ENCODE peak calls at places on chromosomes 12 and 14, in four cellular contexts. M, O, A and Q are unnamed samples.
A peak's percentile ranks its signal among the peaks of the same experiment; 100 is the strongest.

GRCh38 chr12:113948151-113948914 is 17.8 kb downstream of the RBM19 start:
- DNase-seq in M (no peak), A (no peak), O (no peak), Q (no peak)

GRCh38 chr12:56719056-56719455 is 6.0 kb downstream of the NACA start:
- DNase-seq in O (no peak), M (no peak), A (no peak), Q (no peak)

GRCh38 chr14:78253986-78254385 is 83.8 kb downstream of the NRXN3 start:
- DNase-seq in O (peak; percentile 75), A (no peak), M (peak; percentile 64), Q (no peak)

GRCh38 chr12:116708826-116709756 is 28.8 kb downstream of the SPRING1 start:
- DNase-seq in O (no peak), M (peak; percentile 55), A (peak; percentile 29), Q (no peak)

GRCh38 chr12:50934371-50934851 is 17.9 kb upstream of the HIGD1C start:
- DNase-seq in O (no peak), A (no peak), M (no peak), Q (no peak)

GRCh38 chr14:32372154-32372553 is 43.1 kb downstream of the AKAP6 start:
- DNase-seq in O (peak; percentile 30), M (peak; percentile 48), A (no peak), Q (no peak)

GRCh38 chr12:6336859-6337744 is 4.8 kb downstream of the TNFRSF1A start:
- DNase-seq in O (no peak), M (no peak), A (peak; percentile 39), Q (peak; percentile 48)

GRCh38 chr12:3928538-3929220 is 55.5 kb upstream of the PARP11 start:
- DNase-seq in M (no peak), A (no peak), O (no peak), Q (no peak)

GRCh38 chr14:67461341-67461985 is 27.1 kb downstream of the TMEM229B start:
- DNase-seq in O (peak; percentile 61), A (no peak), M (peak; percentile 19), Q (no peak)